ENCODE peak calls at places on chromosome 18, in seven cellular contexts. V is fibroblast of lung; I is PC-3; O is ovary; Q is stomach; E is CD4-positive, CD25-positive, alpha-beta regulatory T cell; G is Peyer's patch. B is an unnamed sample. For H3K9me3 and H3K36me3, the result is how much of the 10 kb centered on the place peaks cover.

GRCh38 chr18:22987547-22988182 is 54.5 kb downstream of the RBBP8 start:
- DNase-seq in V (no peak), I (peak), O (no peak), Q (no peak), E (no peak), G (no peak), B (no peak)

GRCh38 chr18:48929212-48929612 is 21.6 kb downstream of the SMAD7 start:
- DNase-seq in V (peak), I (no peak), O (no peak), Q (no peak), E (no peak), G (peak), B (no peak)

GRCh38 chr18:3593381-3593903 is 143.5 kb downstream of the TGIF1 start:
- DNase-seq in V (peak), I (peak), O (peak), Q (no peak), E (no peak), G (no peak), B (no peak)

GRCh38 chr18:50034029-50034428 is 160.9 kb downstream of the MYO5B start:
- DNase-seq in V (no peak), I (peak), O (no peak), Q (no peak), E (no peak), G (no peak), B (no peak)

GRCh38 chr18:12520442-12520992 is 112.8 kb downstream of the PRELID3A start:
- DNase-seq in V (peak), I (no peak), O (no peak), Q (no peak), E (no peak), G (no peak), B (no peak)

GRCh38 chr18:11676867-11677266 is 12.2 kb upstream of the GNAL start:
- DNase-seq in V (no peak), I (no peak), O (no peak), Q (no peak), E (no peak), G (no peak), B (no peak)

GRCh38 chr18:45168883-45169585 is 446.2 kb upstream of the SLC14A2 start:
- DNase-seq in V (peak), I (peak), O (no peak), Q (no peak), E (no peak), G (no peak), B (no peak)

GRCh38 chr18:58156516-58156915 is 112.5 kb downstream of the NEDD4L start:
- DNase-seq in V (no peak), I (no peak), O (no peak), Q (no peak), E (no peak), G (no peak), B (no peak)

GRCh38 chr18:57674891-57675290 is 53.3 kb upstream of the NARS1 start:
- DNase-seq in V (no peak), I (no peak), O (no peak), Q (no peak), E (no peak), G (no peak), B (no peak)

GRCh38 chr18:37064187-37064586 is 235.3 kb downstream of the KIAA1328 start:
- DNase-seq in V (no peak), I (no peak), O (no peak), Q (no peak), E (no peak), G (no peak), B (no peak)

GRCh38 chr18:46842583-46842982 is 74.7 kb downstream of the PIAS2 start:
- DNase-seq in V (no peak), I (no peak), O (no peak), Q (no peak), E (no peak), G (no peak), B (no peak)

GRCh38 chr18:702957-703659 is 9.3 kb downstream of the ENOSF1 start:
- DNase-seq in V (peak), I (peak), O (no peak), Q (peak), E (no peak), G (no peak), B (no peak)

GRCh38 chr18:58975296-58975695 is 110.6 kb downstream of the ZNF532 start:
- DNase-seq in V (no peak), I (no peak), O (no peak), Q (no peak), E (no peak), G (no peak), B (no peak)

GRCh38 chr18:22559414-22560282 is 141.9 kb upstream of the CTAGE1 start:
- DNase-seq in V (peak), I (peak), O (peak), Q (peak), E (no peak), G (peak), B (no peak)

GRCh38 chr18:58336605-58337004 is 292.3 kb downstream of the ALPK2 start:
- DNase-seq in V (peak), I (no peak), O (no peak), Q (no peak), E (no peak), G (no peak), B (no peak)

GRCh38 chr18:68887410-68887809 is 89.5 kb downstream of the CCDC102B start:
- DNase-seq in V (no peak), I (no peak), O (no peak), Q (no peak), E (no peak), G (no peak), B (no peak)

DNA sequence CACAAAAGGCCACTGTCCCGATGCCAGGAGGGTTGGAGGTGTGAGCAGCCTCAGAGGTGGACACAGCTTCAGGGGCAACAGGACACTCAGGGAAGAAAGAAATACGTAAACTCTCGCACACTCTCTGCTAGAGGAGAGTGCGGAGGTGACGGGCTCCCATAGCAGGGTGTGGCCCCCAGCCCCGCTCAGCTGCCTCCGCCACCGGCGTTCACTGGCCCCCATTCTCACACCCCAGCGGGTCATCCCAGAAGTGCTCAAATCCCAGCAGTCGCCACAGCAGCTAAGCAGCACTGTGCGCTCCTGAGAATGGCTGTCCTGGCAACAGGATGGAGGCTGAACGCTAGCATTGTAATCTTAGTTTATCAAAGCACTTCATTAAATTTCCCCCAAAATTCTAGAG is 315.6 kb upstream of the SALL3 start:
- DNase-seq in V (no peak), I (no peak), O (no peak), Q (no peak), E (no peak), G (no peak), B (no peak)
- H3K9me3 ChIP-seq in V (under half), I (under half), O (under half), Q (under half), E (under half), G (under half), B (under half)

DNA sequence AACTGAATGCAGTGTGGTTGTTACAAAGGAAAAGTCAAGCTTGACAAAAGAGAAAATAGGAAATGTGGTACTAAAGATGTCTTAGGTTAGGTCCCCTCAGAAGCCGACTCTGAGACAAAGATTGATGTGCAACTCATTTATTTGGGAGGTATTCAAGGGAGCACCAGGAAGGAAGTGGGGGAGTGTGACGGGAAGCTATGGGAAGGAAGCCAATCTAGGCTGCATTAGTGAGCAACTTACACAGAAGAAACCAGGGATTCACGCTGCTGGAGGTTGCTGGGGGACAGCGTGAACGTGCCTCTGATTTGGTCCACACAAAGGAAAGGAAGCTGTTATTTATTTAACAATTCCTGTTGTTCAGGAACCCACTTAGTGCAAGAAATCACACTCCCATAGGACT is 127.8 kb upstream of the LINC00305 start:
- DNase-seq in V (peak), I (no peak), O (no peak), Q (no peak), E (no peak), G (no peak), B (no peak)
- H3K27ac ChIP-seq in V (no peak), I (no peak), O (no peak), Q (no peak), E (no peak), G (no peak), B (no peak)

GRCh38 chr18:28013064-28013463 is 163.9 kb downstream of the CDH2 start:
- DNase-seq in V (peak), I (peak), O (no peak), Q (no peak), E (no peak), G (no peak), B (no peak)
- H3K36me3 ChIP-seq in V (under half), I (under half), O (under half), Q (under half), E (under half), G (under half), B (under half)

DNA sequence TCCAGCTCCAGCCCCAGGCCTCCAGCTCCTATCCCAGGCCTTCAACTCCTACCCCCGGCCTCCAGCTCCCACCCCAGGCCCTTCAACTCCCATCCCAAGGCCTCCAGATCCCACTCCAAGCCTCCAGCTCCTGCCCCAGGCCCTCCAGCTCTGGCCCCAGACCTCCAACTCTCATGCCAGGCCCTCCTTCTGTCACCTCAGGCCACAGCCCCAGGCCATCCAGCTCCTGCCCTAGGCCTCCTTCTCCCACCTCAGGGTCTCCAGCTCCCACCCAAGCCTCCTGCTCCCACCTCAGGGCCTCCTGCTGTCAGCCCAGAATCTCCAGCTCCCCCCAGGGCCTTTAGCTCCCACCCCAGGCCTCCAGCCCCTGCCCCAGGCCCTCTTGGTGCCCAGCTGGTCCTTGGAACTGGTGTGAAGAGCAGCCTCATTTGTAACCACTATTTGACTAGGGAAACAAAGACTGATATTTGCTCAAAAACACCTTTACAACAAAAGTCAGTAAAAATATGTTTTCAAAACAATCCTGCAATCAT is 67.8 kb upstream of the SALL3 start:
- DNase-seq in V (no peak), I (no peak), O (no peak), Q (no peak), E (no peak), G (no peak), B (no peak)
- H3K9me3 ChIP-seq in V (under half), I (under half), O (under half), Q (under half), E (under half), G (under half), B (under half)

GRCh38 chr18:60047556-60047955 is 147.8 kb downstream of the PMAIP1 start:
- DNase-seq in V (peak), I (peak), O (no peak), Q (no peak), E (no peak), G (no peak), B (no peak)
- H3K27ac ChIP-seq in V (no peak), I (no peak), O (no peak), Q (no peak), E (no peak), G (no peak), B (no peak)

DNA sequence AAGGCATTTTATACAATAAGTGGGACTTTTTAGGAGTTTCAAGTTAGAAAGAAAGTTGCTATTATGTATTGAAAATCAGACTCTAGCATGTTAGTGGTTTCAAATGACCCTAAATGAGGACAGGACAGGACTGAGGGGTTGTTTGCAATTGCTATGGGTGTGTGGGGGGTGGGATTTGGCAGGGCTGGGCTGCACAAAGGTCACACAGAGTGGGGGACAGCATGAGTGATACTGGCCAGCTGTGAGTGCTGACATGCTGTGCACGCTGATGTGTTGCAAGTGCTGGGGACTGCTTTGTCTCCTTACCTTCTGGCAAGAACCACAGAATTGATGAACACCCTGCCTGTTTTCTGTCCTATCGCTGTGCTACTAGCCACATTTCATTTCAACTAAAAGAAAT is 29.8 kb downstream of the RNMT start:
- DNase-seq in V (no peak), I (no peak), O (no peak), Q (no peak), E (no peak), G (no peak), B (no peak)
- H3K36me3 ChIP-seq in V (under half), I (under half), O (under half), Q (half or more), E (half or more), G (under half), B (under half)

DNA sequence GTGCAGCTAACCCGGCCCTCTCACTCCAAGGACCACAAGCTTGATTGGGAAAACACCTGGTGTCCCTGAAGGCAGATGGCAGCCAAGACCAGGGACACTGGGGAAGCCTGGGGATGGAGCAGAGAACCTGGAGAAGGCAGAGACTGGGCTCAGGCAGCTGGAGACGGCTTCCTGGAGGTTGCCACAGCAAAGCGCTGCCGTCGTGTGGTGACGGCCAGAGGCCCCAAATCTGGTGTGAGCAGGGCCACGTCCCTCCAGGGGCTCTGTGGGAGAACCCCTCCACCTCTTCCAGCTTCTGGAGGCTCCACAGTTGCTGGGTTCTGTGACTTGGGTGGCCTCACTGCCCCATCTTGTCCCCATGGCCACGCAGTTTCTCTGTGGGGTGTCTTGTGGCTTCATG is 484.9 kb upstream of the SALL3 start:
- DNase-seq in V (no peak), I (no peak), O (no peak), Q (no peak), E (no peak), G (no peak), B (no peak)
- H3K9me3 ChIP-seq in V (under half), I (under half), O (under half), Q (under half), E (under half), G (under half), B (under half)

DNA sequence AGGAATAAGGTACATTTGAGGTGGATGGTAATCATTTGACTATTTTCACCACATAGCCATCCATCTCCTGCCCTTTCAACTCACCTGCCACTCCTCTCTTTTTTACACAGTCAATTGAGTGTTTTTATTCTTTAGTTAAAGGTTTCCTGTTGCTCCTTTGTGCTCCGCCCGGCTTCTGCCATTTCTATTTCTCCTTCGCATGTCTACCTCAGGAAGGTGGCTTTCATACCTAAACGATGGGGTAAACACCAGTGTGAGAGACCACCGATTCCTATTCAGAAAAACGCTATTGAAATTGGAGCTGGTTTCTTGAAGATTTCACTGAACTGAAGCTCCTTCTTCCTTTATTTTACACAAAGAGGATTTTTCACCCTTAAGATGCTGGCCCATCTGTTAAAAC is 1628.0 kb upstream of the PIK3C3 start:
- DNase-seq in V (no peak), I (no peak), O (no peak), Q (no peak), E (no peak), G (no peak), B (no peak)
- H3K27ac ChIP-seq in V (no peak), I (no peak), O (no peak), Q (no peak), E (no peak), G (no peak), B (no peak)

DNA sequence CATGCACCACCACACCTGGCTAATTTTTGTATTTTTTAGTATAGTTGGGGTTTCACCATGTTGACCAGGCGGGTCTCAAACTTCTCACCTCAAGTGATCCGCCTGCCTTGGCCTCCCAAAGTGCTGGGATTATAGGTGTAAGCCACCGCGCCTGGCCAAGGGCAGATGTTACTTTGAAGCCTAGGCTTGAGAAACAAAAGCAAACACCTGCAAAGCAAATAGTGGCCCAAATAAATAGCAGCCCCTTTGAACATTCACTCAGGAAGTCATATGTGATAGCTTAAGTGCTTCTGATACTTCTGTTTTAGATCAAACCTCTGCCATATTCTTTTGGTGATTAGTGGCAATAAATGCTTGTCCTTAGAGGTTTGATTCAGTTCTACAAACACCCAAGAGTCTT is 404.5 kb upstream of the SMIM21 start:
- DNase-seq in V (no peak), I (no peak), O (no peak), Q (no peak), E (no peak), G (no peak), B (no peak)
- H3K36me3 ChIP-seq in V (under half), I (under half), O (under half), Q (under half), E (under half), G (under half), B (under half)

GRCh38 chr18:56139372-56139771 is 499.0 kb downstream of the TXNL1 start:
- DNase-seq in V (no peak), I (no peak), O (no peak), Q (no peak), E (no peak), G (no peak), B (no peak)
- H3K9me3 ChIP-seq in V (under half), I (under half), O (under half), Q (under half), E (under half), G (under half), B (under half)